ENCODE peak calls at places on chromosomes 11 and 22, in five cellular contexts. I, D, F, L and J are unnamed samples.

GRCh38 chr22:49300951-49301397 is 526.7 kb downstream of the BRD1 start:
- DNase-seq in I (no peak), D (no peak), F (no peak), L (no peak), J (peak)

GRCh38 chr22:24768537-24769374 is 5.8 kb downstream of the PIWIL3 start:
- DNase-seq in I (peak), D (peak), F (peak), L (no peak), J (peak)

GRCh38 chr11:31834237-31834636 is 23.1 kb upstream of the PAX6 start:
- DNase-seq in I (no peak), D (no peak), F (no peak), L (no peak), J (peak)

GRCh38 chr22:21818487-21819182 is 48.8 kb downstream of the MAPK1 start:
- DNase-seq in I (no peak), D (no peak), F (no peak), L (no peak), J (peak)

GRCh38 chr22:48141301-48141700 is 1378.9 kb downstream of the TBC1D22A start:
- DNase-seq in I (no peak), D (no peak), F (no peak), L (no peak), J (no peak)

GRCh38 chr11:66554602-66555001 is 7.9 kb downstream of the ACTN3 start:
- DNase-seq in I (no peak), D (no peak), F (no peak), L (no peak), J (no peak)

GRCh38 chr22:45995405-45996101 is 18.6 kb upstream of the WNT7B start:
- DNase-seq in I (no peak), D (no peak), F (peak), L (peak), J (no peak)

GRCh38 chr22:17743661-17744411 is 30.4 kb downstream of the BID start:
- DNase-seq in I (no peak), D (no peak), F (no peak), L (no peak), J (peak)

GRCh38 chr11:108253176-108253575 is 30.3 kb downstream of the ATM start:
- DNase-seq in I (no peak), D (peak), F (peak), L (no peak), J (no peak)

GRCh38 chr11:13160745-13161144 is 116.8 kb upstream of the BMAL1 start:
- DNase-seq in I (no peak), D (peak), F (no peak), L (no peak), J (no peak)

GRCh38 chr22:17087176-17088131 is 2.7 kb downstream of the IL17RA start:
- DNase-seq in I (no peak), D (no peak), F (no peak), L (no peak), J (peak)

GRCh38 chr22:36617694-36618522 is 85.6 kb downstream of the CACNG2 start:
- DNase-seq in I (no peak), D (no peak), F (no peak), L (no peak), J (no peak)

GRCh38 chr22:37303821-37304274 is 21.5 kb downstream of the CYTH4 start:
- DNase-seq in I (no peak), D (peak), F (peak), L (no peak), J (no peak)

GRCh38 chr22:45290410-45290936 is 5.7 kb downstream of the UPK3A start:
- DNase-seq in I (no peak), D (peak), F (peak), L (no peak), J (peak)

GRCh38 chr22:35053060-35053835 is 12.7 kb upstream of the ISX start:
- DNase-seq in I (no peak), D (no peak), F (no peak), L (no peak), J (no peak)

GRCh38 chr11:96061730-96062524 is 138.0 kb upstream of the MTMR2 start:
- DNase-seq in I (no peak), D (peak), F (peak), L (no peak), J (no peak)

GRCh38 chr11:24312464-24313238 is 184.2 kb upstream of the LUZP2 start:
- DNase-seq in I (no peak), D (no peak), F (peak), L (no peak), J (no peak)
- H3K9ac ChIP-seq in I (peak), D (no peak), F (no peak), L (no peak), J (no peak)

GRCh38 chr11:36155770-36156485 is 133.3 kb downstream of the COMMD9 start:
- DNase-seq in I (no peak), D (peak), F (peak), L (no peak), J (peak)
- H3K9ac ChIP-seq in I (no peak), D (no peak), F (no peak), L (no peak), J (no peak)

DNA sequence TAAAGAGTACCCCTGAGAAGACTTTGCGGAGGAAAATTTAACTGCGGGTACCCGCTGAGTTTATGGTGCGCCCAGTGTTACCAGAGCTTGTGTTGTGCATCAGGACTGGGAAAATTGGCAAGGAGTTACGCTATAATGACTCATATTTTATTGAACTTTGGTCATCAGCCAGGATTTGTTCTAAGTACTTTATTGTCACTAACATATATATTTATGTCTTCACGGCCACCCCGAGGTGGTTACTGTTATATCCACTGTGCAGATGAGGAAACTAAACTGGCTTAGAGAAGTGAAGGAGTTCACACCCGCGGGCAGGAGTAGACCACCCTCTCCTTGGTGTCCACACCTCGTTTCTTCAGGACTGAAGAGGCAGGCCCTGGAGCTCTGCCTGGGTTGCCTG is 662 bp downstream of the ACCS start:
- DNase-seq in I (no peak), D (peak), F (peak), L (no peak), J (peak)
- H3K9ac ChIP-seq in I (no peak), D (peak), F (peak), L (peak), J (peak)

GRCh38 chr11:123546515-123546914 is 107.9 kb downstream of the SCN3B start:
- DNase-seq in I (no peak), D (no peak), F (peak), L (no peak), J (no peak)

GRCh38 chr11:123545726-123546125 is 108.7 kb downstream of the SCN3B start:
- DNase-seq in I (no peak), D (no peak), F (peak), L (no peak), J (no peak)

GRCh38 chr11:123544631-123545375 is 109.6 kb downstream of the SCN3B start:
- DNase-seq in I (no peak), D (no peak), F (no peak), L (no peak), J (no peak)

GRCh38 chr11:123547180-123547579 is 107.2 kb downstream of the SCN3B start:
- DNase-seq in I (no peak), D (no peak), F (no peak), L (no peak), J (no peak)

DNA sequence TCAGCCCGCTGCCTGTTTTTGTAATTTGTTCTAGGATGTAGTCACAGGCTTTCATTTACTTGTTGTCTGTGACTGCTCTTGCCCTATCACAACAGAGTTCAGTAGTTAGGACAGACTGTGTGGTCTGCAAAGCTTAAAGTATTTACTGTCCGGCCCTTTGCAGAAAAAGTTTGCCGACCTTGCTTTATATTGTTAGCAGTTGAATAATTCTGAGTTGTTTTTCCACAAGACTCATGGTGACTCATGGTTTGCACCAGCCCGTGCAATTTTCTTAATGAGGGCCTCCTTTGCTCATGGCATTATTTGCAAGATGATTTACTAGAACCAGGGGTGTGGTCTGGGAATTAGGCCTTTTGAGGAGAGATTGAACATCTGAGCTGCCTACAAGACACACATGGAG is 110.6 kb downstream of the SCN3B start:
- DNase-seq in I (no peak), D (peak), F (peak), L (no peak), J (no peak)
- H3K9ac ChIP-seq in I (no peak), D (no peak), F (peak), L (no peak), J (no peak)

GRCh38 chr11:45225277-45225676 is 60.9 kb downstream of the SYT13 start:
- DNase-seq in I (no peak), D (no peak), F (no peak), L (no peak), J (no peak)
- H3K9ac ChIP-seq in I (no peak), D (no peak), F (no peak), L (no peak), J (no peak)

GRCh38 chr22:39446239-39446721 is 10.5 kb upstream of the MGAT3 start:
- DNase-seq in I (no peak), D (no peak), F (no peak), L (peak), J (peak)
- H3K9ac ChIP-seq in I (peak), D (no peak), F (no peak), L (no peak), J (no peak)